ENCODE peak calls at places on chromosomes 2 and 18, in ten cellular contexts. L is fibroblast of lung, V is lower leg skin, F is cardiac muscle cell, E is neural progenitor cell, D is sigmoid colon, T is AG10803, P is stomach, W is pancreas, R is endodermal cell. G is an unnamed sample.

GRCh38 chr18:10240276-10240675 is 214.2 kb upstream of the APCDD1 start:
- DNase-seq in D (no peak), E (no peak), L (no peak), W (no peak), P (no peak), R (no peak), V (no peak), T (no peak), F (no peak), G (no peak)

GRCh38 chr2:186543561-186544131 is 46.2 kb upstream of the ITGAV start:
- DNase-seq in F (no peak), E (no peak), T (peak), W (no peak), R (peak), D (no peak), P (no peak), V (no peak), L (peak), G (no peak)

GRCh38 chr2:145760781-145761649 is 1241.1 kb upstream of the ZEB2 start:
- DNase-seq in L (peak), V (no peak), E (peak), P (no peak), R (no peak), W (peak), F (no peak), T (peak), D (no peak), G (no peak)

GRCh38 chr2:239868556-239869181 is 156.5 kb downstream of the NDUFA10 start:
- DNase-seq in P (no peak), R (no peak), E (no peak), W (no peak), D (no peak), V (no peak), L (no peak), T (no peak), F (no peak), G (no peak)

GRCh38 chr2:173997269-173997668 is 32.1 kb upstream of the SP3 start:
- DNase-seq in E (no peak), T (peak), R (no peak), W (peak), D (peak), V (peak), P (peak), F (no peak), L (peak), G (peak)

GRCh38 chr2:134319581-134320246 is 65.8 kb downstream of the MGAT5 start:
- DNase-seq in F (no peak), W (no peak), D (no peak), P (no peak), T (no peak), V (no peak), E (no peak), L (no peak), R (no peak), G (no peak)

GRCh38 chr2:86186431-86186830 is 8.8 kb downstream of the IMMT start:
- DNase-seq in F (peak), E (no peak), P (no peak), W (no peak), V (no peak), T (no peak), D (no peak), L (no peak), R (no peak), G (no peak)

GRCh38 chr2:191927319-191927867 is 80.5 kb upstream of the CAVIN2 start:
- DNase-seq in L (peak), W (peak), T (peak), V (peak), E (peak), F (no peak), D (peak), P (peak), R (peak), G (no peak)

GRCh38 chr2:180322781-180323180 is 315.7 kb upstream of the CWC22 start:
- DNase-seq in L (peak), E (no peak), P (no peak), T (no peak), W (no peak), R (no peak), D (no peak), F (no peak), V (no peak), G (no peak)

GRCh38 chr2:54206596-54206995 is 49.4 kb downstream of the TSPYL6 start:
- DNase-seq in D (no peak), V (no peak), P (no peak), W (no peak), E (peak), F (peak), L (peak), T (peak), R (no peak), G (no peak)

GRCh38 chr2:15378148-15378908 is 182.8 kb downstream of the NBAS start:
- DNase-seq in L (no peak), P (no peak), F (no peak), W (no peak), R (no peak), E (no peak), D (no peak), V (no peak), T (no peak), G (no peak)

GRCh38 chr2:26840937-26841610 is 6.9 kb upstream of the DPYSL5 start:
- DNase-seq in E (no peak), R (no peak), T (no peak), L (no peak), D (no peak), W (no peak), P (no peak), F (no peak), V (peak), G (no peak)

GRCh38 chr2:116692988-116693387 is 1121.5 kb upstream of the DDX18 start:
- DNase-seq in W (no peak), R (no peak), E (no peak), V (no peak), P (no peak), T (no peak), L (no peak), F (no peak), D (no peak), G (no peak)

GRCh38 chr18:22710628-22711380 is 222.3 kb upstream of the RBBP8 start:
- DNase-seq in W (peak), V (no peak), L (peak), P (peak), R (peak), F (peak), E (peak), D (no peak), T (peak), G (no peak)

GRCh38 chr2:33241581-33241980 is 234.9 kb upstream of the RASGRP3 start:
- DNase-seq in P (no peak), R (no peak), F (peak), T (peak), E (no peak), V (no peak), D (no peak), W (no peak), L (no peak), G (no peak)

GRCh38 chr18:68454511-68455228 is 260.2 kb downstream of the TMX3 start:
- DNase-seq in T (peak), L (peak), D (no peak), P (no peak), V (no peak), F (no peak), E (no peak), W (no peak), R (no peak), G (no peak)

GRCh38 chr2:119753041-119753929 is 6.4 kb upstream of the PTPN4 start:
- DNase-seq in V (no peak), P (no peak), R (peak), E (peak), T (peak), F (peak), W (no peak), D (no peak), L (peak), G (no peak)

GRCh38 chr2:1553671-1554295 is 140.5 kb downstream of the TPO start:
- DNase-seq in T (peak), D (no peak), E (peak), F (no peak), L (peak), W (no peak), V (no peak), P (no peak), R (peak), G (no peak)

GRCh38 chr2:113694438-113694837 is 62.0 kb downstream of the SLC35F5 start:
- DNase-seq in W (no peak), V (no peak), T (no peak), L (no peak), F (no peak), D (no peak), R (no peak), P (no peak), E (no peak), G (no peak)

GRCh38 chr2:102806250-102806837 is 44.5 kb downstream of the TMEM182 start:
- DNase-seq in V (peak), F (peak), E (peak), D (peak), R (peak), L (peak), P (peak), W (peak), T (peak), G (peak)

GRCh38 chr18:8982416-8983183 is 119.9 kb upstream of the NDUFV2 start:
- DNase-seq in T (peak), R (peak), V (no peak), W (no peak), P (peak), F (peak), L (peak), D (no peak), E (peak), G (no peak)

GRCh38 chr2:227748079-227748478 is 2.4 kb downstream of the SCYGR8 start:
- DNase-seq in P (no peak), T (no peak), E (peak), W (no peak), D (no peak), F (peak), R (peak), V (peak), L (no peak), G (no peak)

GRCh38 chr18:56831988-56832387 is 180.8 kb downstream of the WDR7 start:
- DNase-seq in P (no peak), W (no peak), L (peak), V (no peak), D (no peak), R (peak), T (no peak), F (no peak), E (peak), G (no peak)

GRCh38 chr2:27723372-27724144 is 48.0 kb upstream of the MRPL33 start:
- DNase-seq in E (peak), F (peak), R (peak), W (peak), P (peak), V (peak), D (peak), L (peak), T (peak), G (peak)

GRCh38 chr2:227143895-227144294 is 20.1 kb downstream of the COL4A4 start:
- DNase-seq in R (no peak), V (no peak), L (no peak), T (no peak), P (no peak), D (no peak), E (no peak), W (no peak), F (no peak), G (no peak)

GRCh38 chr2:153870308-153870707 is 1.4 kb upstream of the GALNT13 start:
- DNase-seq in V (no peak), R (no peak), E (peak), L (no peak), T (no peak), P (no peak), F (peak), W (no peak), D (no peak), G (no peak)

GRCh38 chr2:23925702-23926288 is 1.1 kb downstream of the ATAD2B start:
- DNase-seq in R (no peak), D (peak), V (no peak), W (peak), F (peak), P (peak), L (peak), E (no peak), T (peak), G (peak)

GRCh38 chr18:41326311-41326710 is 628.7 kb upstream of the PIK3C3 start:
- DNase-seq in V (no peak), L (peak), F (no peak), E (no peak), D (no peak), R (no peak), P (no peak), T (peak), W (no peak), G (no peak)

GRCh38 chr2:150575861-150576260 is 88.4 kb upstream of the RND3 start:
- DNase-seq in W (no peak), R (no peak), D (no peak), L (no peak), E (no peak), V (no peak), T (peak), F (no peak), P (no peak), G (no peak)

GRCh38 chr2:164826293-164827243 is 15.1 kb downstream of the COBLL1 start:
- DNase-seq in P (peak), V (no peak), E (no peak), D (no peak), F (no peak), W (peak), L (no peak), T (peak), R (no peak), G (no peak)

GRCh38 chr2:26471766-26472706 is 5.9 kb downstream of the OTOF start:
- DNase-seq in E (no peak), W (no peak), L (no peak), R (no peak), P (no peak), T (no peak), F (no peak), V (no peak), D (no peak), G (no peak)

GRCh38 chr2:218401834-218402370 is 2.2 kb downstream of the CTDSP1 start:
- DNase-seq in E (no peak), F (no peak), V (no peak), W (no peak), P (no peak), L (no peak), D (peak), T (no peak), R (no peak), G (no peak)

DNA sequence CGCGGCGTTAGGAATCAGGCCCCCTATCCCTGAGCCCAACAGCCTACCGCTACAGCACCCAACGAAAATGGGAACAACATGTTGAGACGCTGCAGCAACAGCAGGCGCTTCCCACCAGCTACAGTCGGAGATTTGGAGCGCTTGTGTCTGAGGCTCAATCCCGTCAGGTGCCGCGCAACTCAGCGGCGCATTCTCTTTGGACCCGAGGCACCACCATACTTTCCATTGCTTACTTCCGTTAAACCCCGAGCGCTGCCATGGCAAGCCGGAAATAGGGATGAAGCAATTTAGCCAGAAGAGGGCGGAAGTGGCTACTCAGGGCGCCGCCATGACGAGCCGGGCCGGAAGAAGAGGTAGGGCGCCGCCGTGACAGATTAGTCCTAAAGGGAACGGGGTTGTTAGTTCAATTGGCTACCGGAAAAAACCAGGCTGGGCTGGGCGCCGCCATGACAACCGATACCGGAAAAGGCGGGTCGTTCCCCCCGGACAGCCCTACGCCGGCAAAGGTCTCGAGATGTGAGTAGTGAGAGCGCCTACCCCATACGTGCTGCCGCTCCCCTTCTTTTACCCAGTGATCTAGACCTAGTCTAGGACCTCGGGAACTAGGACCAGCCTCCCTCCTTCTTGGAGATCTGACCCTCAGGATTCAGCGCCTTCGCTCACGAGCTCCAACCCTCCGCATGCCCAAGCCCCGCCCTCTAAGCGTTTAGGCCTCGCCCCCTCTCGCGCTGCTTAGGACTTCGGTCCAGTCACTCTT is at the start of gene CHCHD5:
- DNase-seq in T (peak), W (peak), P (peak), R (peak), E (peak), D (peak), V (peak), F (peak), L (peak), G (peak)
- TF ChIP-seq CTCF in T (no peak), W (no peak), P (peak), R (peak), E (peak), D (no peak), V (no peak), F (no peak), L (no peak), G (peak)

DNA sequence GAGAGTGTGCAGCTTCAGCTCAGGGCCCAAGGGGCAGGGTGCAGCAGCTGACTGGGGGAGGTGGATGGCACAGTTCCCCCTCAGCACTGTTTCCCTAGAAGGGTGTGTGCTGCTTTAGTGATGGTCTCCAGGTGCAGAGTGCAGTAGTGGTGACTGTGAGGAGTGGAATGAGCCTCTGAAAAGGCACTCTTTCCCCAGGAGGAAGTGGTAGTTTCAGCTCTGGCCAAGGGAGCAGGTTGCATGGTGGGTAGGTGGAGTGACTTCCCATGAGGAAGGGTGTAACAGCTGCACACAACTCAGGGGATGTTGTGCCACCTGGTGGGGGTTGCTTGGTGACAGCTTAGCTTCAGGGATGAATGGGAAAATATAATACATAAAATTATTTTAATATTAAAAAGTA is 251.5 kb upstream of the NXPH2 start:
- DNase-seq in T (no peak), V (no peak), L (no peak), E (peak), F (no peak), P (no peak), W (no peak), R (peak), D (no peak), G (no peak)
- TF ChIP-seq CTCF in T (no peak), V (no peak), L (no peak), E (peak), F (peak), P (no peak), W (no peak), R (peak), D (no peak), G (no peak)

GRCh38 chr2:84970266-84970955 is 550 bp upstream of the KCMF1 start:
- DNase-seq in V (peak), E (peak), P (peak), W (peak), R (peak), D (peak), F (peak), T (peak), L (peak), G (peak)
- TF ChIP-seq CTCF in V (no peak), E (no peak), P (no peak), W (no peak), R (no peak), D (no peak), F (no peak), T (no peak), L (no peak), G (no peak)

DNA sequence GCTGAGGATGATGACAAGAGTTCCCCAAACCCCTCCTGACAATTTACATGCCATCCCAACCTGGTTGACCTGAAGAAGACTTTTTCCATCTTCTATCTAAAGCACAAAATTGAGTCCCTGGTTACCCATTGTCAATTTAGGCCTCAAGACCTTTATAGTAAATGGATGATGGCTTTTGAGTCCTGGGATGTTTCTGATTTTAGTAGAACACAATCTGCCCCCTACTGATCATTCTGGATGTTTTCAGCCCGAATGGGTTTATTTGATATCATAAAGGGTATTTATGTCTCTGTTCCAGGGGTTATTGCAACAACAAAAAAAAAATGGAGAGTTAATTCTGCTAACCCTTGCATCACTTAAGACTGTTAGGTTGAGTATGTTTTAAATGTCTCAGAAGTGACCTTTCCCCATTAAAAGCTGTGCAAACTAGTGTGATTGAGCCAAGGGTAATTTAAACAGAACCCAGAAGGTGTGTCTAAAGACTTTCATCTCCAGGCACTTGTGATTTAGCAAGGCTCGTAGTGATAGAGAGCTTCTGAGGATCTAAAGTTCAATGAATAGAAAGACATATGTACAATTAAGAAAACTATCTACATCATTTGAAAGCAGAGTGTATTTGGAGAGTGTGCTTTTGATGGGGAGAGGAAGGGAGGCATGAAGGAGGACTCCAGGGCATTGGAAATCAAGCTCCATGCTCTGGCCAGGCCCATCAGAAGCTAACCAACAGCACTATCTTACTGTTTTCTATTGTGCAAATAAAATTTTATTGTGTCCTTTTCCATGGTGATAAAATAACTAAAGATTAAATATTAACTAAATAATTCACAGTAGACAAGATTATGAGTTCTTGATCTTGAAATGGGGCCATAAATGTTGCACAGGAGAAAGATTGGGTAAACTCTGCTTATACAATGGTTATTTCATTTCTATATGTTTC is 96.6 kb upstream of the NOSTRIN start:
- DNase-seq in R (peak), T (peak), V (no peak), D (no peak), P (no peak), E (peak), W (no peak), L (peak), F (peak), G (no peak)
- TF ChIP-seq CTCF in R (peak), T (peak), V (no peak), D (peak), P (no peak), E (peak), W (no peak), L (peak), F (peak), G (no peak)